ENCODE peak calls at places on chromosomes 16 and 17, in five cellular contexts. One of them, this sample, is unnamed.
A peak's percentile ranks its signal among the peaks of the same experiment; 100 is the strongest.

GRCh38 chr17:7719661-7720060 is 2.1 kb downstream of the DNAH2 start:
- DNase-seq in neuronal stem cell: no peak
- DNase-seq in mesendoderm: no peak
- DNase-seq in IMR-90: no peak
- DNase-seq in mesenchymal stem cell: no peak
- DNase-seq in this sample: no peak

GRCh38 chr16:4859900-4860255 is 12.6 kb downstream of the UBN1 start:
- DNase-seq in neuronal stem cell: no peak
- DNase-seq in mesendoderm: no peak
- DNase-seq in IMR-90: peak; percentile 29
- DNase-seq in mesenchymal stem cell: no peak
- DNase-seq in this sample: no peak

GRCh38 chr17:50841277-50841948 is 6.0 kb downstream of the WFIKKN2 start:
- DNase-seq in neuronal stem cell: no peak
- DNase-seq in mesendoderm: no peak
- DNase-seq in IMR-90: no peak
- DNase-seq in mesenchymal stem cell: no peak
- DNase-seq in this sample: peak; percentile 28

GRCh38 chr16:85908889-85909584 is 10.1 kb downstream of the IRF8 start:
- DNase-seq in neuronal stem cell: no peak
- DNase-seq in mesendoderm: no peak
- DNase-seq in IMR-90: no peak
- DNase-seq in mesenchymal stem cell: no peak
- DNase-seq in this sample: no peak

GRCh38 chr16:75096730-75097129 is 19.9 kb downstream of the LDHD start:
- DNase-seq in neuronal stem cell: no peak
- DNase-seq in mesendoderm: peak; percentile 90
- DNase-seq in IMR-90: no peak
- DNase-seq in mesenchymal stem cell: no peak
- DNase-seq in this sample: peak; percentile 88

GRCh38 chr17:75516619-75517276 is 420 bp downstream of the TSEN54 start:
- DNase-seq in neuronal stem cell: peak; percentile 50
- DNase-seq in mesendoderm: peak; percentile 60
- DNase-seq in IMR-90: no peak
- DNase-seq in mesenchymal stem cell: peak; percentile 41
- DNase-seq in this sample: no peak

GRCh38 chr17:12519956-12520594 is 145.6 kb upstream of the MYOCD start:
- DNase-seq in neuronal stem cell: no peak
- DNase-seq in mesendoderm: no peak
- DNase-seq in IMR-90: no peak
- DNase-seq in mesenchymal stem cell: peak; percentile 58
- DNase-seq in this sample: no peak

GRCh38 chr17:81566461-81567126 is 14.4 kb upstream of the FAAP100 start:
- DNase-seq in neuronal stem cell: no peak
- DNase-seq in mesendoderm: no peak
- DNase-seq in IMR-90: peak; percentile 93
- DNase-seq in mesenchymal stem cell: peak; percentile 97
- DNase-seq in this sample: no peak

GRCh38 chr16:49495596-49496355 is 122.2 kb downstream of the C16orf78 start:
- DNase-seq in neuronal stem cell: no peak
- DNase-seq in mesendoderm: no peak
- DNase-seq in IMR-90: no peak
- DNase-seq in mesenchymal stem cell: no peak
- DNase-seq in this sample: no peak

GRCh38 chr17:38702166-38702899 is 2.7 kb upstream of the MLLT6 start:
- DNase-seq in neuronal stem cell: peak; percentile 78
- DNase-seq in mesendoderm: peak; percentile 87
- DNase-seq in IMR-90: peak; percentile 81
- DNase-seq in mesenchymal stem cell: peak; percentile 90
- DNase-seq in this sample: peak; percentile 88
- H3K4me1 ChIP-seq in neuronal stem cell: peaks cover 18% of the 10 kb centered on the region
- H3K4me1 ChIP-seq in mesendoderm: peaks cover 9% of the 10 kb centered on the region
- H3K4me1 ChIP-seq in IMR-90: peaks cover 17% of the 10 kb centered on the region
- H3K4me1 ChIP-seq in mesenchymal stem cell: peaks cover 42% of the 10 kb centered on the region
- H3K4me1 ChIP-seq in this sample: peaks cover 5% of the 10 kb centered on the region

GRCh38 chr17:28371245-28372202 is at the start of gene SARM1:
- DNase-seq in neuronal stem cell: peak; percentile 94
- DNase-seq in mesendoderm: peak; percentile 98
- DNase-seq in IMR-90: peak; percentile 85
- DNase-seq in mesenchymal stem cell: peak; percentile 86
- DNase-seq in this sample: peak; percentile 99
- H2AK5ac ChIP-seq in neuronal stem cell: peak within 1 kb of the TSS; percentile 20
- H2AK5ac ChIP-seq in mesendoderm: no peak within 1 kb of the TSS
- H2AK5ac ChIP-seq in IMR-90: peak within 1 kb of the TSS; percentile 29
- H2AK5ac ChIP-seq in mesenchymal stem cell: no peak within 1 kb of the TSS
- H2AK5ac ChIP-seq in this sample: no peak within 1 kb of the TSS

GRCh38 chr17:29587591-29587990 is 1.9 kb downstream of the GIT1 start:
- DNase-seq in neuronal stem cell: no peak
- DNase-seq in mesendoderm: no peak
- DNase-seq in IMR-90: no peak
- DNase-seq in mesenchymal stem cell: no peak
- DNase-seq in this sample: no peak

GRCh38 chr17:29586676-29587469 is 2.6 kb downstream of the GIT1 start:
- DNase-seq in neuronal stem cell: no peak
- DNase-seq in mesendoderm: no peak
- DNase-seq in IMR-90: no peak
- DNase-seq in mesenchymal stem cell: no peak
- DNase-seq in this sample: no peak

GRCh38 chr17:29588561-29589411 is 662 bp downstream of the GIT1 start:
- DNase-seq in neuronal stem cell: no peak
- DNase-seq in mesendoderm: peak; percentile 62
- DNase-seq in IMR-90: peak; percentile 29
- DNase-seq in mesenchymal stem cell: peak; percentile 57
- DNase-seq in this sample: no peak

GRCh38 chr17:29589524-29590260 is at the start of gene GIT1:
- DNase-seq in neuronal stem cell: peak; percentile 87
- DNase-seq in mesendoderm: peak; percentile 91
- DNase-seq in IMR-90: peak; percentile 78
- DNase-seq in mesenchymal stem cell: peak; percentile 81
- DNase-seq in this sample: peak; percentile 87

GRCh38 chr17:29588017-29588557 is 1.4 kb downstream of the GIT1 start:
- DNase-seq in neuronal stem cell: no peak
- DNase-seq in mesendoderm: no peak
- DNase-seq in IMR-90: no peak
- DNase-seq in mesenchymal stem cell: no peak
- DNase-seq in this sample: no peak
- H3K4me1 ChIP-seq in neuronal stem cell: peaks cover 59% of the 10 kb centered on the region
- H3K4me1 ChIP-seq in mesendoderm: peaks cover 11% of the 10 kb centered on the region
- H3K4me1 ChIP-seq in IMR-90: peaks cover 44% of the 10 kb centered on the region
- H3K4me1 ChIP-seq in mesenchymal stem cell: peaks cover 71% of the 10 kb centered on the region
- H3K4me1 ChIP-seq in this sample: peaks cover 15% of the 10 kb centered on the region

DNA sequence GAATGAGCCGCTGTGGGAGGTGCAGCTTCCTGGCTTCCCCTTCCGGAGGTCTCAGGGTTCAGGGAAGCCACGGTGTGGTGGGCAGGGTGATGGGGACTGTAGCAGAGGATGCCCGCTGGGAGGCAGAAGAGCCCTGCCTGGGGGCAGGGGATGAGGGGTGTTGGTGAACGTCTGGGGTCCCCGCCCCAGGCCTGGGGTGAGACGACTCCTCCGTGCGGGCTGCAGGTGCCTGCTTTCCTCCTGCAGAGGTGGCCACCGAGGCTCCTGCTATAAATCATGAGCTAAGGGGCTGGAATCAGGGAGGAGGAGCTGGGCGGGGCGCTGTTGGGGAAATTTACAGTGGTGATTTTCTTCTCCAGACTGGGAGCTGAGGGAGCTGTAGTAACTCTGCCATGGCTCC is 167.0 kb downstream of the MRM1 start:
- DNase-seq in neuronal stem cell: no peak
- DNase-seq in mesendoderm: peak; percentile 13
- DNase-seq in IMR-90: no peak
- DNase-seq in mesenchymal stem cell: no peak
- DNase-seq in this sample: peak; percentile 66
- H2AK5ac ChIP-seq in neuronal stem cell: peak overlapping the region; percentile 24
- H2AK5ac ChIP-seq in mesendoderm: no peak overlapping the region
- H2AK5ac ChIP-seq in IMR-90: no peak overlapping the region
- H2AK5ac ChIP-seq in mesenchymal stem cell: no peak overlapping the region
- H2AK5ac ChIP-seq in this sample: no peak overlapping the region

GRCh38 chr16:48462146-48462740 is 77.0 kb upstream of the SIAH1 start:
- DNase-seq in neuronal stem cell: no peak
- DNase-seq in mesendoderm: no peak
- DNase-seq in IMR-90: no peak
- DNase-seq in mesenchymal stem cell: no peak
- DNase-seq in this sample: no peak
- H3K4me1 ChIP-seq in neuronal stem cell: no peaks in the 10 kb centered on the region
- H3K4me1 ChIP-seq in mesendoderm: no peaks in the 10 kb centered on the region
- H3K4me1 ChIP-seq in IMR-90: no peaks in the 10 kb centered on the region
- H3K4me1 ChIP-seq in mesenchymal stem cell: peaks cover 2% of the 10 kb centered on the region
- H3K4me1 ChIP-seq in this sample: no peaks in the 10 kb centered on the region

GRCh38 chr16:3716831-3717234 is 491 bp downstream of the TRAP1 start:
- DNase-seq in neuronal stem cell: peak; percentile 29
- DNase-seq in mesendoderm: peak; percentile 29
- DNase-seq in IMR-90: no peak
- DNase-seq in mesenchymal stem cell: peak; percentile 40
- DNase-seq in this sample: no peak
- H2AK5ac ChIP-seq in neuronal stem cell: peak overlapping the region; percentile 94
- H2AK5ac ChIP-seq in mesendoderm: no peak overlapping the region
- H2AK5ac ChIP-seq in IMR-90: peak overlapping the region; percentile 48
- H2AK5ac ChIP-seq in mesenchymal stem cell: no peak overlapping the region
- H2AK5ac ChIP-seq in this sample: no peak overlapping the region

GRCh38 chr17:48244814-48245213 is 137.2 kb downstream of the SNX11 start:
- DNase-seq in neuronal stem cell: no peak
- DNase-seq in mesendoderm: peak; percentile 39
- DNase-seq in IMR-90: no peak
- DNase-seq in mesenchymal stem cell: no peak
- DNase-seq in this sample: no peak
- H3K4me1 ChIP-seq in neuronal stem cell: peaks cover 2% of the 10 kb centered on the region
- H3K4me1 ChIP-seq in mesendoderm: peaks cover 17% of the 10 kb centered on the region
- H3K4me1 ChIP-seq in IMR-90: peaks cover 9% of the 10 kb centered on the region
- H3K4me1 ChIP-seq in mesenchymal stem cell: peaks cover 5% of the 10 kb centered on the region
- H3K4me1 ChIP-seq in this sample: peaks cover 4% of the 10 kb centered on the region

DNA sequence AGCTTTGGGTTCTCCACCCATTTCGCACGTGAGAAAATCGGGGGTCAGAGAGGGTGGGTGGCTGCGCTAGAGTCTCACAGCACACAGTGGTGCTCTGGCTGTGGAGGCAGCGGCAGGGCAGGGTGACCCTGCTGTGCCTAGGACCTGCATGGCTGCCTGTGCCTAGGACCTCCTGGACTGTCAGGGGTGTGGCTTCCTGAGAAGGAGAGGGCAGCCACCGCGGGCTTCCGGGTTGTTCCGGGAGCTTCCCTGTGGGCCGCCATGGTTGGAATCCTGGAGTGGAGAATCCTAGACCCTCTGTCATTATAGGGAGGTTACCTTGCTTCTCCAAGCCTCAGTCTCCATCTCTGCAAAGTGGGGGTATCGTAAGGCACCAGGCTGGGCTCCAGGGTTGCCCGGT is 9.3 kb downstream of the ZFPM1 start:
- DNase-seq in neuronal stem cell: no peak
- DNase-seq in mesendoderm: no peak
- DNase-seq in IMR-90: no peak
- DNase-seq in mesenchymal stem cell: no peak
- DNase-seq in this sample: no peak
- H2AK5ac ChIP-seq in neuronal stem cell: peak overlapping the region; percentile 97
- H2AK5ac ChIP-seq in mesendoderm: peak overlapping the region; percentile 100
- H2AK5ac ChIP-seq in IMR-90: no peak overlapping the region
- H2AK5ac ChIP-seq in mesenchymal stem cell: no peak overlapping the region
- H2AK5ac ChIP-seq in this sample: no peak overlapping the region

DNA sequence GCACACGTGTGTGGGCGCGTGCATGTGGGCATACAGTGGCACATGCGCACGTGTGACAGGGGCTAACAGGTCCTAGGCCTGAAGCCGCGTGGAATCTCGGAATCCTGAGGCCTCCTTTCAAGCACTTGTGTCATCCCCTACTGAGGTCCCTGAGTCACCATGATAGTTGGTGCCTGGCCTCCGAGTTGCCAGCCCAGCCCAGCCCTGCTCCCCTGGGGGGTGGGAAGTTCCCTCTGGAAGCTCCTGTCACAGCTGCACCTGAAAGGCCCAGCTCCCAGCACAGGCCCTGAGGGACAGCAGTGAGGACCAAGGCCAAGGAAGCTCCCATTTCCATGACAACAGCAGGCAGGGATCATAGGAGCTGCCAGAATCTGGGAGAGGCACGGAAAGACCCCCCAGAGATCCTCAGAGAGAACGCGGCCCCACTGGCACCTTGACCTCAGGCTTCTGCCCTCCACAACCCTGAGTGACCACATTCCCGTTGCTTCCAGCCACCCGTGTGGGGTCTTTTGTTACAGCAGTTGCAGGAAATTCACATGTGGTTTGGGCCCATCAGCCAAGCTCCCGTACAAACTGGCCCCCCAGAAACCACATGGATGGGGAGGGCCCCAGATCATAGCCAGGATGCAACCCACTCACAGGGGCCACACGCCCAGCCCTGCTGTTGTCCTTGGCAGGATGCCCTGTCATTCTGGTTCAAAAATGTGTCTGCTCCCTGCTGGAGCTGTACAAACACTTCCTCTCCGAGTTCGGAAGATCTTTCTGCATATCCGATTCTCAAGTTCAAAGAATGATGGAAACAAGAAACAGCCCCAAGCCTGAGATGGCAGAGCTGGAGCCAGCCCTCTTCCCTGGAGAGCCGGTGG is 35.2 kb upstream of the ENPP7 start:
- DNase-seq in neuronal stem cell: no peak
- DNase-seq in mesendoderm: no peak
- DNase-seq in IMR-90: no peak
- DNase-seq in mesenchymal stem cell: no peak
- DNase-seq in this sample: no peak
- H3K4me1 ChIP-seq in neuronal stem cell: peaks cover 6% of the 10 kb centered on the region
- H3K4me1 ChIP-seq in mesendoderm: no peaks in the 10 kb centered on the region
- H3K4me1 ChIP-seq in IMR-90: no peaks in the 10 kb centered on the region
- H3K4me1 ChIP-seq in mesenchymal stem cell: peaks cover 22% of the 10 kb centered on the region
- H3K4me1 ChIP-seq in this sample: peaks cover 9% of the 10 kb centered on the region